ENCODE peak calls at places on chromosomes 12 and 14, in four cellular contexts. One of them, this sample, is unnamed.

GRCh38 chr12:57543666-57544065 is 3.3 kb downstream of the DCTN2 start:
- DNase-seq in HFFc6: no peak
- DNase-seq in OCI-M1: no peak
- DNase-seq in Caki2: no peak
- DNase-seq in this sample: no peak

GRCh38 chr12:58917699-58918334 is 2.5 kb downstream of the LRIG3 start:
- DNase-seq in OCI-M1: no peak
- DNase-seq in Caki2: peak; percentile 26
- DNase-seq in HFFc6: no peak
- DNase-seq in this sample: no peak

GRCh38 chr12:111503116-111503515 is 96.0 kb downstream of the ATXN2 start:
- DNase-seq in Caki2: no peak
- DNase-seq in OCI-M1: no peak
- DNase-seq in HFFc6: no peak
- DNase-seq in this sample: no peak

GRCh38 chr12:6284273-6284672 is 26.2 kb upstream of the PLEKHG6 start:
- DNase-seq in Caki2: no peak
- DNase-seq in OCI-M1: no peak
- DNase-seq in HFFc6: no peak
- DNase-seq in this sample: no peak

GRCh38 chr12:116459011-116459410 is 100.2 kb upstream of the MAP1LC3B2 start:
- DNase-seq in OCI-M1: no peak
- DNase-seq in HFFc6: no peak
- DNase-seq in Caki2: no peak
- DNase-seq in this sample: no peak

GRCh38 chr12:127144770-127145169 is 1122.2 kb upstream of the TMEM132C start:
- DNase-seq in HFFc6: no peak
- DNase-seq in OCI-M1: no peak
- DNase-seq in Caki2: no peak
- DNase-seq in this sample: no peak

GRCh38 chr12:48203192-48203591 is at the start of gene OR10AD1:
- DNase-seq in HFFc6: no peak
- DNase-seq in Caki2: no peak
- DNase-seq in OCI-M1: no peak
- DNase-seq in this sample: no peak

GRCh38 chr12:105860556-105861207 is 278.1 kb downstream of the NUAK1 start:
- DNase-seq in HFFc6: no peak
- DNase-seq in OCI-M1: no peak
- DNase-seq in Caki2: no peak
- DNase-seq in this sample: no peak

GRCh38 chr14:56115471-56115870 is 2.7 kb upstream of the PELI2 start:
- DNase-seq in HFFc6: no peak
- DNase-seq in OCI-M1: no peak
- DNase-seq in Caki2: no peak
- DNase-seq in this sample: no peak

GRCh38 chr12:29414368-29414767 is 33.4 kb upstream of the ERGIC2 start:
- DNase-seq in Caki2: no peak
- DNase-seq in HFFc6: no peak
- DNase-seq in OCI-M1: no peak
- DNase-seq in this sample: no peak

GRCh38 chr12:30989754-30990153 is 63.2 kb downstream of the TSPAN11 start:
- DNase-seq in OCI-M1: peak; percentile 50
- DNase-seq in Caki2: peak; percentile 38
- DNase-seq in HFFc6: peak; percentile 6
- DNase-seq in this sample: no peak

GRCh38 chr12:95999484-95999883 is 3.3 kb upstream of the HAL start:
- DNase-seq in HFFc6: no peak
- DNase-seq in OCI-M1: no peak
- DNase-seq in Caki2: no peak
- DNase-seq in this sample: no peak

GRCh38 chr14:62462996-62463395 is 582.3 kb downstream of the KCNH5 start:
- DNase-seq in OCI-M1: no peak
- DNase-seq in HFFc6: no peak
- DNase-seq in Caki2: no peak
- DNase-seq in this sample: no peak